ENCODE peak calls at places on chromosomes 13 and 19, in seven cellular contexts. A is mesendoderm; U is neural progenitor cell; N is tibial nerve; Q is left ventricle myocardium inferior; F is GM23248; H is CD8-positive, alpha-beta T cell. Z is an unnamed sample.

GRCh38 chr19:8609210-8610040 is 1.1 kb downstream of the ADAMTS10 start:
- DNase-seq in A (peak; percentile 90), U (peak; percentile 92), N (no peak), Q (peak; percentile 71), F (peak; percentile 79), H (peak; percentile 36), Z (no peak)

GRCh38 chr19:44113784-44114390 is 688 bp downstream of the ZNF225 start:
- DNase-seq in A (peak; percentile 15), U (peak; percentile 20), N (no peak), Q (no peak), F (peak; percentile 40), H (no peak), Z (no peak)

GRCh38 chr13:99922631-99923404 is 48.7 kb downstream of the ZIC5 start:
- DNase-seq in A (no peak), U (no peak), N (no peak), Q (no peak), F (no peak), H (no peak), Z (peak; percentile 72)

GRCh38 chr19:38078302-38078930 is 145.6 kb downstream of the DPF1 start:
- DNase-seq in A (no peak), U (no peak), N (no peak), Q (no peak), F (no peak), H (no peak), Z (no peak)

GRCh38 chr19:35272122-35272715 is 3.5 kb downstream of the USF2 start:
- DNase-seq in A (no peak), U (no peak), N (no peak), Q (no peak), F (no peak), H (no peak), Z (no peak)

GRCh38 chr13:98846991-98847390 is 94.5 kb upstream of the SLC15A1 start:
- DNase-seq in A (no peak), U (no peak), N (no peak), Q (no peak), F (no peak), H (no peak), Z (no peak)

GRCh38 chr19:41187884-41188279 is 5.1 kb upstream of the CYP2S1 start:
- DNase-seq in A (no peak), U (no peak), N (no peak), Q (no peak), F (no peak), H (no peak), Z (no peak)

GRCh38 chr19:30567535-30568232 is 195.5 kb downstream of the ZNF536 start:
- DNase-seq in A (no peak), U (no peak), N (no peak), Q (no peak), F (peak; percentile 20), H (no peak), Z (no peak)

GRCh38 chr13:24053505-24054251 is 106.8 kb upstream of the SPATA13 start:
- DNase-seq in A (peak; percentile 94), U (peak; percentile 81), N (no peak), Q (no peak), F (peak; percentile 73), H (peak; percentile 67), Z (peak; percentile 44)

GRCh38 chr13:45143346-45143751 is 23.0 kb downstream of the GTF2F2 start:
- DNase-seq in A (no peak), U (no peak), N (no peak), Q (no peak), F (no peak), H (no peak), Z (no peak)

GRCh38 chr19:48372904-48373303 is 8.7 kb downstream of the SYNGR4 start:
- DNase-seq in A (no peak), U (no peak), N (no peak), Q (no peak), F (peak; percentile 31), H (no peak), Z (no peak)

GRCh38 chr13:81929988-81930387 is 1589.1 kb upstream of the SPRY2 start:
- DNase-seq in A (peak; percentile 88), U (peak; percentile 61), N (no peak), Q (no peak), F (peak; percentile 14), H (no peak), Z (no peak)

DNA sequence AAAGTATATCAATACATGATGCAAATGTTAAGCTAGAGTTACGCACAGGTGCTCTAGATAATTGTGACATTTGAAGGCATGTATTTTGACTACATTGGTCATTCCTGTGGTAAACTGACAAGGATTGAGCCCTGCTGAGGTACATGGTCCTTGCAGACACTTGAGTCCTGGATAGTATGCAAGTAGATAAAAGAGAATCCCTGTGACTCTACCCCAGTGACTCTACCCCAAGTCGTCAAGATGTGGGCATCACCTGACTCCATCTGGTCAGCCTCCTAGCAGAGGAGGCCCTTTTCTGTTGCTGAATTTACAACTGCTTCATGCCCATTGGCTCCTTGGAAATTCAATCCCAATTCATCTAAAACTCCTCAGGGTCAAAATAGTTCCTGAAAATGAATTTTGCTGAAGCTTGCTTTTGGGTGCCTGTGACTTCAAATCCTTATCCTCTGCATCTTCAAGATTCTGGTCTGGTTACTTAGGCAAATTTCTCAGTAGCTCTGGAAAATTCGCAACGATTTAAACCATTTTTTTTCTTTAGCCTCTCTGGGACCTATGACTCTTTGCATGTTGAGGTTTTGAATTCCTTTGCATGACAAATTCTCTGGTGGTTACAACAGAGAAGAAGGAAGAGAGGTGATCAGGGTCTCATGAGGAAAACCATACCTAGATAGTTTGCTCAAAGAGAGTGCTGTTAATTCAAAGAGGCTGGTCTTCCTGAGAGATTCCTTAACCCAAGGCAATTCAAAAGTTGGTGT is 422.1 kb downstream of the FGF9 start:
- DNase-seq in A (no peak), U (no peak), N (no peak), Q (no peak), F (peak; percentile 66), H (no peak), Z (no peak)
- H3K27ac ChIP-seq in A (no peak overlapping the region), U (no peak overlapping the region), N (no peak overlapping the region), Q (no peak overlapping the region), F (peak overlapping the region; percentile 34), H (no peak overlapping the region), Z (no peak overlapping the region)

DNA sequence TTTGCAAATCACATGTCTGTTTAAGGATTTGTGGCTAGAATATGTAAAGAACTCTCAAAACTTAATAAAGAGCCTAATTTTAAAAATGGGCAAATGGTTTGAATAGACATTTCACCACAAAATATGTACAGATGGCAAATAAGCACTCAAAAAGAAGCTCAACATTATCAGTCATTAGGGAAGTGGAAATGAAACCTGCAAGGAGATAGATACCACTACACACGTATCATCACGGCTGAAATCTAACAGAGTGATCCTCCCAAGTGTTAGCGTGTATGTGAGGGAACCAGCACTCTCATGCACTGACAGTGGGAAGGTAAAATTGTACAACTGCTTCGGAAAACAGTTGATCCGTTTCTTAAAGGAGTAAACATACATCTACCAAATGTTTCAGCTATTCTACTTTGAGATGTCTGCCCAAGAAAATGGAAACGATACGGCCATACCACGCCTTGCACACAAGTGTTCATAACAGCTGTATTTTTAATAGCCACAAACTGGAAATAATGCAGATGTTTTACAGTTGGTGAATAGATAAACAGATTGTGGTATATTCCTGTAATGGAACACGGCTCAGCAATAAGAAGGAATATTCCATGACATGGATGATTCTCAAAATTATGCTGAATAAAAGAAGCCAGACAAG is 14.5 kb downstream of the ARHGEF7 start:
- DNase-seq in A (no peak), U (no peak), N (no peak), Q (no peak), F (no peak), H (no peak), Z (no peak)
- H3K27me3 ChIP-seq in A (no peaks in the 10 kb centered on the region), U (no peaks in the 10 kb centered on the region), N (no peaks in the 10 kb centered on the region), Q (no peaks in the 10 kb centered on the region), F (no peaks in the 10 kb centered on the region), H (no peaks in the 10 kb centered on the region), Z (no peaks in the 10 kb centered on the region)

GRCh38 chr19:14567079-14567478 is 4.8 kb downstream of the NDUFB7 start:
- DNase-seq in A (no peak), U (no peak), N (no peak), Q (no peak), F (no peak), H (no peak), Z (no peak)

GRCh38 chr19:14563989-14564650 is 7.7 kb downstream of the NDUFB7 start:
- DNase-seq in A (peak; percentile 84), U (peak; percentile 71), N (no peak), Q (no peak), F (peak; percentile 38), H (peak; percentile 70), Z (no peak)

GRCh38 chr19:14566712-14567077 is 5.2 kb downstream of the NDUFB7 start:
- DNase-seq in A (no peak), U (no peak), N (no peak), Q (no peak), F (no peak), H (no peak), Z (no peak)

GRCh38 chr19:14565298-14565679 is 6.6 kb downstream of the NDUFB7 start:
- DNase-seq in A (no peak), U (no peak), N (no peak), Q (no peak), F (peak; percentile 19), H (no peak), Z (no peak)

DNA sequence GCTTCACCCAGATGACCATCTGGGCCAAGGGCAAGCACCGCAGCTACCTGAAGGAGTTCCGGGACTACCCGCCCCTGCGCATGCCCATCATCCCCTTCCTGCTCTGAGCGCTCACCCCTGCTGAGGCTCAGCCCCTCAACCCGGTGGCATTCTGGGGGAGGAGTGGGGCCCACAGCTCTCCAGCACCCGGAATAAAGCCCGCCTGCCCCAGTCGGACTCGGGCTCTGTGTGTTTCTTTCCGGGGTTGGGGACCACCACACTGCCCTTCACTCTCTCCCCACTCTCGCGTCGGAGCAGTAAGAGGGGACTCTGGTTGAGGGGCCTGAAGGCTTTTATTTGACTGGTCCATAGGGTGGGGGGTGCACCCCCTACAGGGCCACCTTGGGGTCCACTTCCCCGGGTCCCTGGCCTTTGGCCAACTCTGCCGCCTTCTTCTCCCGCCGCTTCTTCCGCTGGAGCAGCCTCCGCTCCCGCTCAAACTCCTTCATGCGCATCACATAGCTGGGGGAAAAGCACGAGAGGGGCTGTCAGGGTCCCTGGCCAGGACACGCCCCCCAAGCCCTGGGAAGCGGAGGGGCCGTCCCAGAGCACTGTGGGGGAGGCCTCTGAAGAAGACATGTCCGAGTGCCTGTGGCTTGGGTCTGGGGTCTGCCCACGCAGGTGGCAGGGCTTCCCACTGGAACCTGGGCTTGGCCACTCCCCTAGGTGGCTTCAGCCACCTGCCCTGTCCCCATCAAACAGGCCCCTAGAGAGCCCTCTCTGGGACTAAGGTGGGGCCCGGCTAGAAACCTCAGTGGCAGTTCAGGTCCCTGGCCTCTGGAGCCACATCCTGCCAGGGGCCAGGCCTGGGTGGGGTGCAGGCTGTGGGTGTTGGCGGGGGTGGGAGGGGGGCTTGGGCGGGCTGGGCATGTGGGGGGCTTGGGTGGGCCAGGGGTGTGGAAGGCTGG is 5.8 kb downstream of the NDUFB7 start:
- DNase-seq in A (no peak), U (no peak), N (no peak), Q (no peak), F (no peak), H (no peak), Z (no peak)
- H3K4me1 ChIP-seq in A (peaks cover 5% of the 10 kb centered on the region), U (peaks cover 24% of the 10 kb centered on the region), N (peaks cover 18% of the 10 kb centered on the region), Q (peaks cover 63% of the 10 kb centered on the region), F (no peaks in the 10 kb centered on the region), H (peaks cover 24% of the 10 kb centered on the region), Z (no peaks in the 10 kb centered on the region)

DNA sequence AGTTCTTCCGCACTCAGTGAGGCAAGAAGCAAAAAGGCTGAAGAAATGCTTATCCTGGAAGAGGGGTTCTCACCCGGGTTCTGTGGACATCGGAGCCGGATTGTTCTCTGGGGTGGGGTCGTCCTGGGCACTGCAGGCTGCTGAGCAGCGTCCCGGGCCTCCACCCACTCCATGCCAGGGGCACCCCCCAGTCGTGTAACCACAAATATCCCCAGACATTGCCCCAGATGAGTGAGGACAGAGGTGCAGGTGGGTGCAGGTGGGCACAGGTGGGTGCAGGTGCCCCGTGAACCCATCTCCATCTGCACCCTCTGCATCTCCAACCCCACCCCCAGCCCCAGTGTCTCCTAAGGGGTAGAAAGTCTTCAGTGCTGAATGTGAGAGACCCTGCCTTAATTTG is 67.5 kb downstream of the GNG7 start:
- DNase-seq in A (no peak), U (no peak), N (no peak), Q (no peak), F (no peak), H (no peak), Z (no peak)
- H3K27ac ChIP-seq in A (no peak overlapping the region), U (no peak overlapping the region), N (peak overlapping the region; percentile 77), Q (peak overlapping the region; percentile 92), F (no peak overlapping the region), H (no peak overlapping the region), Z (peak overlapping the region; percentile 72)

Z was measured in Peyer's patch.